ENCODE peak calls at places on chromosomes 16 and 17, in eight cellular contexts. One of them, this sample, is unnamed.

GRCh38 chr16:83023011-83023410 is 396.2 kb downstream of the CDH13 start:
- DNase-seq in hippocampal formation: no peak
- DNase-seq in bronchial epithelial cell: no peak
- DNase-seq in Calu3: no peak
- DNase-seq in upper lobe of right lung: no peak
- DNase-seq in foreskin fibroblast: no peak
- DNase-seq in kidney glomerular epithelial cell: no peak
- DNase-seq in CD4-positive, alpha-beta T cell: no peak
- DNase-seq in this sample: no peak

GRCh38 chr16:57798267-57798810 is 4.0 kb downstream of the KIFC3 start:
- DNase-seq in bronchial epithelial cell: no peak
- DNase-seq in Calu3: no peak
- DNase-seq in foreskin fibroblast: no peak
- DNase-seq in upper lobe of right lung: no peak
- DNase-seq in hippocampal formation: no peak
- DNase-seq in kidney glomerular epithelial cell: no peak
- DNase-seq in CD4-positive, alpha-beta T cell: no peak
- DNase-seq in this sample: no peak

GRCh38 chr16:85940214-85940613 is 41.3 kb downstream of the IRF8 start:
- DNase-seq in hippocampal formation: no peak
- DNase-seq in kidney glomerular epithelial cell: peak
- DNase-seq in foreskin fibroblast: no peak
- DNase-seq in bronchial epithelial cell: no peak
- DNase-seq in Calu3: peak
- DNase-seq in CD4-positive, alpha-beta T cell: no peak
- DNase-seq in upper lobe of right lung: no peak
- DNase-seq in this sample: no peak

GRCh38 chr16:83727018-83727417 is 80.8 kb upstream of the HSBP1 start:
- DNase-seq in foreskin fibroblast: no peak
- DNase-seq in CD4-positive, alpha-beta T cell: no peak
- DNase-seq in bronchial epithelial cell: no peak
- DNase-seq in upper lobe of right lung: no peak
- DNase-seq in hippocampal formation: no peak
- DNase-seq in Calu3: no peak
- DNase-seq in kidney glomerular epithelial cell: no peak
- DNase-seq in this sample: no peak

GRCh38 chr17:43891851-43892671 is 15.3 kb downstream of the MPP2 start:
- DNase-seq in Calu3: no peak
- DNase-seq in kidney glomerular epithelial cell: no peak
- DNase-seq in hippocampal formation: no peak
- DNase-seq in upper lobe of right lung: no peak
- DNase-seq in bronchial epithelial cell: no peak
- DNase-seq in CD4-positive, alpha-beta T cell: no peak
- DNase-seq in foreskin fibroblast: peak
- DNase-seq in this sample: peak

GRCh38 chr17:16918443-16918842 is 53.5 kb downstream of the TNFRSF13B start:
- DNase-seq in bronchial epithelial cell: no peak
- DNase-seq in hippocampal formation: no peak
- DNase-seq in upper lobe of right lung: no peak
- DNase-seq in kidney glomerular epithelial cell: no peak
- DNase-seq in CD4-positive, alpha-beta T cell: no peak
- DNase-seq in Calu3: no peak
- DNase-seq in foreskin fibroblast: no peak
- DNase-seq in this sample: no peak

GRCh38 chr17:80362428-80363119 is 52.4 kb upstream of the ENDOV start:
- DNase-seq in kidney glomerular epithelial cell: no peak
- DNase-seq in hippocampal formation: no peak
- DNase-seq in bronchial epithelial cell: no peak
- DNase-seq in upper lobe of right lung: no peak
- DNase-seq in foreskin fibroblast: peak
- DNase-seq in CD4-positive, alpha-beta T cell: no peak
- DNase-seq in Calu3: no peak
- DNase-seq in this sample: no peak

GRCh38 chr16:68444058-68444657 is 4.2 kb downstream of the SMPD3 start:
- DNase-seq in upper lobe of right lung: no peak
- DNase-seq in hippocampal formation: no peak
- DNase-seq in foreskin fibroblast: peak
- DNase-seq in CD4-positive, alpha-beta T cell: no peak
- DNase-seq in bronchial epithelial cell: peak
- DNase-seq in kidney glomerular epithelial cell: peak
- DNase-seq in Calu3: peak
- DNase-seq in this sample: peak

GRCh38 chr16:87818533-87819161 is 50.7 kb downstream of the SLC7A5 start:
- DNase-seq in foreskin fibroblast: no peak
- DNase-seq in kidney glomerular epithelial cell: no peak
- DNase-seq in CD4-positive, alpha-beta T cell: no peak
- DNase-seq in Calu3: no peak
- DNase-seq in hippocampal formation: peak
- DNase-seq in upper lobe of right lung: no peak
- DNase-seq in bronchial epithelial cell: no peak
- DNase-seq in this sample: no peak

GRCh38 chr16:75550211-75550662 is 5.8 kb downstream of the TMEM231 start:
- DNase-seq in bronchial epithelial cell: peak
- DNase-seq in hippocampal formation: peak
- DNase-seq in Calu3: peak
- DNase-seq in CD4-positive, alpha-beta T cell: no peak
- DNase-seq in upper lobe of right lung: no peak
- DNase-seq in kidney glomerular epithelial cell: peak
- DNase-seq in foreskin fibroblast: peak
- DNase-seq in this sample: no peak

GRCh38 chr17:73566905-73567782 is 77.1 kb downstream of the SDK2 start:
- DNase-seq in foreskin fibroblast: no peak
- DNase-seq in CD4-positive, alpha-beta T cell: peak
- DNase-seq in bronchial epithelial cell: no peak
- DNase-seq in hippocampal formation: no peak
- DNase-seq in upper lobe of right lung: no peak
- DNase-seq in kidney glomerular epithelial cell: no peak
- DNase-seq in Calu3: no peak
- DNase-seq in this sample: no peak

GRCh38 chr16:27920391-27920891 is 143.1 kb downstream of the GSG1L start:
- DNase-seq in Calu3: peak
- DNase-seq in hippocampal formation: peak
- DNase-seq in kidney glomerular epithelial cell: no peak
- DNase-seq in bronchial epithelial cell: peak
- DNase-seq in foreskin fibroblast: peak
- DNase-seq in upper lobe of right lung: no peak
- DNase-seq in CD4-positive, alpha-beta T cell: no peak
- DNase-seq in this sample: no peak

GRCh38 chr16:9148376-9149015 is 57.1 kb downstream of the HAPSTR1 start:
- DNase-seq in bronchial epithelial cell: no peak
- DNase-seq in foreskin fibroblast: no peak
- DNase-seq in Calu3: no peak
- DNase-seq in upper lobe of right lung: no peak
- DNase-seq in hippocampal formation: no peak
- DNase-seq in kidney glomerular epithelial cell: no peak
- DNase-seq in CD4-positive, alpha-beta T cell: no peak
- DNase-seq in this sample: no peak

GRCh38 chr16:88684569-88685155 is 1.6 kb downstream of the SNAI3 start:
- DNase-seq in bronchial epithelial cell: no peak
- DNase-seq in Calu3: no peak
- DNase-seq in CD4-positive, alpha-beta T cell: no peak
- DNase-seq in kidney glomerular epithelial cell: no peak
- DNase-seq in upper lobe of right lung: no peak
- DNase-seq in foreskin fibroblast: no peak
- DNase-seq in hippocampal formation: no peak
- DNase-seq in this sample: no peak

GRCh38 chr16:55552621-55553020 is 13.9 kb upstream of the CAPNS2 start:
- DNase-seq in hippocampal formation: no peak
- DNase-seq in foreskin fibroblast: peak
- DNase-seq in CD4-positive, alpha-beta T cell: no peak
- DNase-seq in Calu3: no peak
- DNase-seq in upper lobe of right lung: no peak
- DNase-seq in kidney glomerular epithelial cell: peak
- DNase-seq in bronchial epithelial cell: peak
- DNase-seq in this sample: peak

GRCh38 chr17:78272181-78272913 is 40.9 kb downstream of the TMEM235 start:
- DNase-seq in bronchial epithelial cell: peak
- DNase-seq in hippocampal formation: no peak
- DNase-seq in kidney glomerular epithelial cell: peak
- DNase-seq in foreskin fibroblast: no peak
- DNase-seq in CD4-positive, alpha-beta T cell: peak
- DNase-seq in Calu3: peak
- DNase-seq in upper lobe of right lung: peak
- DNase-seq in this sample: no peak

GRCh38 chr17:17685775-17686291 is 4.6 kb downstream of the RAI1 start:
- DNase-seq in Calu3: peak
- DNase-seq in foreskin fibroblast: peak
- DNase-seq in upper lobe of right lung: peak
- DNase-seq in CD4-positive, alpha-beta T cell: no peak
- DNase-seq in hippocampal formation: no peak
- DNase-seq in bronchial epithelial cell: peak
- DNase-seq in kidney glomerular epithelial cell: peak
- DNase-seq in this sample: peak

GRCh38 chr17:35726609-35727460 is 4.6 kb upstream of the RASL10B start:
- DNase-seq in upper lobe of right lung: no peak
- DNase-seq in foreskin fibroblast: peak
- DNase-seq in kidney glomerular epithelial cell: peak
- DNase-seq in bronchial epithelial cell: peak
- DNase-seq in Calu3: peak
- DNase-seq in hippocampal formation: no peak
- DNase-seq in CD4-positive, alpha-beta T cell: no peak
- DNase-seq in this sample: peak

GRCh38 chr16:12158428-12158827 is 181.9 kb downstream of the SNX29 start:
- DNase-seq in kidney glomerular epithelial cell: peak
- DNase-seq in bronchial epithelial cell: peak
- DNase-seq in hippocampal formation: no peak
- DNase-seq in upper lobe of right lung: peak
- DNase-seq in Calu3: no peak
- DNase-seq in foreskin fibroblast: peak
- DNase-seq in CD4-positive, alpha-beta T cell: no peak
- DNase-seq in this sample: peak

This sample was measured in AG08395.